ENCODE peak calls at places on chromosomes 6 and 20, in eight cellular contexts. J is G401; T is stimulated activated CD4-positive, alpha-beta T cell treated with anti-CD3 and anti-CD28 coated beads, TNF-alpha, amount 100 ng/mL, for 1 hour; R is NCI-H226; Z is Caki2; G is stimulated activated CD8-positive, alpha-beta memory T cell treated with anti-CD3 and anti-CD28 coated beads, Interleukin-4, amount 100 ng/mL, for 24 hours; B is stimulated activated effector memory CD8-positive, alpha-beta T cell treated with anti-CD3 and anti-CD28 coated beads, Interleukin-12 subunit alpha, Interleukin-12 subunit beta, amount 100 ng/mL, for 72 hours; W is NCI-H774. C is an unnamed sample.

GRCh38 chr6:6730831-6731230 is 142.3 kb downstream of the LY86 start:
- DNase-seq in J (no peak), T (no peak), R (peak; percentile 71), Z (peak; percentile 45), G (no peak), B (no peak), W (no peak), C (no peak)

GRCh38 chr6:80618953-80619352 is 512.5 kb downstream of the BCKDHB start:
- DNase-seq in J (no peak), T (no peak), R (no peak), Z (no peak), G (no peak), B (no peak), W (no peak), C (no peak)

GRCh38 chr6:111989743-111990142 is 64.2 kb upstream of the CCN6 start:
- DNase-seq in J (no peak), T (no peak), R (no peak), Z (no peak), G (no peak), B (no peak), W (no peak), C (no peak)

GRCh38 chr6:111793711-111794111 is 79.5 kb downstream of the FYN start:
- DNase-seq in J (no peak), T (no peak), R (no peak), Z (no peak), G (peak; percentile 41), B (peak; percentile 82), W (no peak), C (no peak)

GRCh38 chr6:119351005-119351394 is 1.4 kb upstream of the MAN1A1 start:
- DNase-seq in J (no peak), T (no peak), R (peak; percentile 3), Z (peak; percentile 3), G (no peak), B (no peak), W (peak; percentile 49), C (peak; percentile 72)

GRCh38 chr6:118504611-118505010 is 43.5 kb upstream of the PLN start:
- DNase-seq in J (no peak), T (no peak), R (no peak), Z (no peak), G (no peak), B (no peak), W (no peak), C (no peak)

GRCh38 chr6:112109267-112109666 is 21.9 kb downstream of the FAM229B start:
- DNase-seq in J (no peak), T (no peak), R (no peak), Z (no peak), G (no peak), B (no peak), W (no peak), C (no peak)

GRCh38 chr6:328184-328670 is 35.9 kb downstream of the DUSP22 start:
- DNase-seq in J (no peak), T (no peak), R (no peak), Z (no peak), G (no peak), B (peak; percentile 72), W (no peak), C (no peak)

GRCh38 chr6:93567164-93567563 is 147.8 kb upstream of the EPHA7 start:
- DNase-seq in J (no peak), T (no peak), R (no peak), Z (no peak), G (no peak), B (no peak), W (no peak), C (no peak)

GRCh38 chr6:134932121-134932520 is 17.8 kb downstream of the ALDH8A1 start:
- DNase-seq in J (no peak), T (no peak), R (no peak), Z (no peak), G (no peak), B (no peak), W (no peak), C (no peak)

GRCh38 chr6:38364127-38364526 is 275.6 kb downstream of the BTBD9 start:
- DNase-seq in J (no peak), T (no peak), R (no peak), Z (no peak), G (no peak), B (no peak), W (no peak), C (no peak)

GRCh38 chr6:169165031-169165430 is 88.6 kb downstream of the THBS2 start:
- DNase-seq in J (no peak), T (no peak), R (no peak), Z (no peak), G (no peak), B (no peak), W (no peak), C (no peak)

GRCh38 chr20:40563296-40563950 is 125.6 kb downstream of the MAFB start:
- DNase-seq in J (no peak), T (no peak), R (peak; percentile 22), Z (peak; percentile 83), G (no peak), B (no peak), W (no peak), C (peak; percentile 30)

C was measured in NCI-H748 treated with DMSO at 0.1 percent for 48 hours.